ENCODE peak calls at places on chromosomes 7 and 10, in five cellular contexts. W is astrocyte of the spinal cord, N is IMR-90, S is lower leg skin, M is RWPE2. I is an unnamed sample.

GRCh38 chr10:34187201-34187600 is 627.9 kb downstream of the PARD3 start:
- DNase-seq in M (no peak), N (peak), W (peak), S (no peak), I (no peak)

GRCh38 chr7:2924866-2925840 is 81.0 kb upstream of the GNA12 start:
- DNase-seq in N (no peak), W (no peak), M (peak), S (no peak), I (no peak)

GRCh38 chr10:125782055-125782454 is 6.4 kb upstream of the MMP21 start:
- DNase-seq in S (no peak), M (no peak), N (no peak), W (no peak), I (no peak)

GRCh38 chr10:86104611-86105145 is 261.9 kb downstream of the GRID1 start:
- DNase-seq in W (no peak), M (no peak), S (no peak), N (no peak), I (no peak)

GRCh38 chr10:73865459-73866442 is 8.6 kb downstream of the CAMK2G start:
- DNase-seq in S (no peak), W (no peak), M (no peak), N (no peak), I (peak)

GRCh38 chr10:100347568-100348195 is 649 bp downstream of the SCD start:
- DNase-seq in S (no peak), N (no peak), M (no peak), W (no peak), I (no peak)

GRCh38 chr7:99762680-99763327 is 21.2 kb downstream of the CYP3A4 start:
- DNase-seq in N (peak), W (peak), M (peak), S (no peak), I (no peak)

GRCh38 chr10:43082087-43082486 is 5.2 kb downstream of the RET start:
- DNase-seq in W (no peak), N (no peak), S (no peak), M (no peak), I (no peak)

GRCh38 chr10:32887481-32887880 is 70.5 kb downstream of the ITGB1 start:
- DNase-seq in M (no peak), S (no peak), N (no peak), W (no peak), I (no peak)

GRCh38 chr7:1953199-1954190 is 279.2 kb downstream of the MAD1L1 start:
- DNase-seq in S (no peak), N (no peak), W (no peak), M (no peak), I (no peak)

GRCh38 chr7:98360221-98361124 is 40.4 kb downstream of the BAIAP2L1 start:
- DNase-seq in M (no peak), S (no peak), N (no peak), W (no peak), I (no peak)

GRCh38 chr10:51425431-51425830 is 274.0 kb downstream of the CSTF2T start:
- DNase-seq in W (peak), S (no peak), M (no peak), N (no peak), I (no peak)

GRCh38 chr10:51419416-51420093 is 279.8 kb downstream of the CSTF2T start:
- DNase-seq in N (no peak), M (no peak), W (no peak), S (no peak), I (no peak)

GRCh38 chr10:51421853-51422252 is 277.5 kb downstream of the CSTF2T start:
- DNase-seq in S (no peak), M (no peak), N (peak), W (no peak), I (no peak)

GRCh38 chr10:51422311-51423120 is 276.9 kb downstream of the CSTF2T start:
- DNase-seq in S (peak), W (peak), N (peak), M (no peak), I (peak)

DNA sequence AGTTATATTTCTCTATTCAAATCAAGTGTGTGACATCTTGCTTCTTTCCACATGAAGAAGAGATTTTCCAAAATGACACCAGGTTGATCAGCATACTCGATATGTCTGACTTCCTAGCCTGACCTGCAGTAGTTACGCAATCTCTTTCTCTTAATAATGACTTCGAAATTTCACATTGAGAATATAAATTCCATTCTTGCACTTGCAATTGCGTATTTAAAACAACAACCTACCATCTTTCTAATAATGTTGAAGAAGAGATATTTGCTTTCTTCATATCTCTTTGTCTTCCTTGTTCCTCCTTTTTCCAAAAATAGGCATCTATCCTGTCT is 276.3 kb downstream of the CSTF2T start:
- DNase-seq in S (no peak), N (no peak), M (no peak), W (no peak), I (no peak)
- TF ChIP-seq CTCF in S (no peak), N (no peak), M (no peak), W (no peak), I (no peak)

GRCh38 chr10:119320981-119321380 is 113.6 kb downstream of the GRK5 start:
- DNase-seq in S (no peak), W (no peak), M (no peak), N (peak), I (no peak)
- TF ChIP-seq CTCF in S (no peak), W (no peak), M (no peak), N (no peak), I (no peak)

DNA sequence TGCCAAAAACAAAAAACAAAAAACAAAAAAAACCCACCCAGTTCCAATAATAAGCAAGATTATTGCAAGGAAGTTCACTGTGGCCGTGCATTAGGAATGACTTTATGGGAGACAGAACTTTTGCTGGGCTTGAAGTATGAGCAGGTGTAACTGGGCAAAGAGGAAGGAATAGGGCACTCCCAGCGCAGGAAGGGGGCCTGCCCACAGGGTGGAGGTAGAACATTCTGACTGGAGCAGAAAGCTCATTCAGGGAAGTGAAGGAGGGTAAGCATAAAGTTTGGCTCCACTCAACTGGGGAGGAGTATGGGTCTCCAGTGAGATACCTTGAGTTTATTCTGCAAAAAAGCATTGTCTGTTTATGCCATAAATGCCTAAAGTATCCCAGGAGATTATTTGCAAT is 42.1 kb upstream of the WIPF3 start:
- DNase-seq in W (no peak), N (no peak), M (no peak), S (no peak), I (no peak)
- TF ChIP-seq CTCF in W (no peak), N (no peak), M (peak), S (no peak), I (no peak)

GRCh38 chr10:18325889-18326531 is 185.8 kb downstream of the CACNB2 start:
- DNase-seq in W (peak), N (peak), S (no peak), M (no peak), I (no peak)
- TF ChIP-seq CTCF in W (no peak), N (no peak), S (no peak), M (no peak), I (no peak)

GRCh38 chr10:76086571-76087260 is 655.3 kb downstream of the LRMDA start:
- DNase-seq in N (peak), W (peak), S (peak), M (no peak), I (peak)
- TF ChIP-seq CTCF in N (peak), W (peak), S (no peak), M (peak), I (peak)

DNA sequence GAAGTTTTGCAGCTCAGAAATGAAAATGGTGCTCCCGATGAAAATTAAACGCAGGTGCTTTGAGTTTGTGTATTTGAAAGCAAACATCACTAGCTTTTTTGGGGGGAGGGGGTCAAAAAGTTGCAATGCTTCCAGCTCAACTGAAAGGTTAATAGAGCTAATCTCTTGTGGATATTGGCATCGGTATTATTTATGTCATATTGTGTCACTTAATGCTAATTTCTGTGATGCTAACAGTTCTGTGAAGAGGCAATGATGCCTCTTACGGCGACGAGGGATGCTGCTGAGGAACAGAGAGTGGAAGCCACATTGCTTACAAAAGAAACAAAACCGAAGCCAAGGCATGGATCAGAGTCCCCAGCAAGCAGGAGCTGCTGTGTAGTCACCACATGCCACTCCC is 536.6 kb upstream of the MGMT start:
- DNase-seq in S (no peak), W (no peak), M (no peak), N (no peak), I (no peak)
- TF ChIP-seq CTCF in S (no peak), W (no peak), M (no peak), N (no peak), I (no peak)

GRCh38 chr7:18873674-18874341 is 243.6 kb downstream of the TWIST1 start:
- DNase-seq in N (peak), S (no peak), M (no peak), W (peak), I (no peak)
- TF ChIP-seq CTCF in N (peak), S (no peak), M (peak), W (peak), I (no peak)

GRCh38 chr10:103564799-103565365 is 71.4 kb downstream of the NEURL1 start:
- DNase-seq in W (no peak), S (no peak), N (no peak), M (no peak), I (peak)
- TF ChIP-seq CTCF in W (peak), S (no peak), N (peak), M (peak), I (peak)